ENCODE peak calls at places on chromosome 14, in five cellular contexts. One of them, this sample, is unnamed.

GRCh38 chr14:73458219-73458976 is at the start of gene NUMB:
- DNase-seq in stomach: peak
- DNase-seq in NB4: peak
- DNase-seq in prostate gland: peak
- DNase-seq in fibroblast of mammary gland: peak
- DNase-seq in this sample: peak

GRCh38 chr14:57884175-57884574 is 18.3 kb upstream of the SLC35F4 start:
- DNase-seq in stomach: no peak
- DNase-seq in NB4: no peak
- DNase-seq in prostate gland: no peak
- DNase-seq in fibroblast of mammary gland: peak
- DNase-seq in this sample: no peak

GRCh38 chr14:79861111-79861510 is 350.2 kb downstream of the DIO2 start:
- DNase-seq in stomach: no peak
- DNase-seq in NB4: peak
- DNase-seq in prostate gland: no peak
- DNase-seq in fibroblast of mammary gland: no peak
- DNase-seq in this sample: no peak

GRCh38 chr14:75213172-75213571 is 36.8 kb upstream of the TMED10 start:
- DNase-seq in stomach: no peak
- DNase-seq in NB4: peak
- DNase-seq in prostate gland: no peak
- DNase-seq in fibroblast of mammary gland: peak
- DNase-seq in this sample: no peak

GRCh38 chr14:31263485-31264133 is 56.0 kb upstream of the HECTD1 start:
- DNase-seq in stomach: peak
- DNase-seq in NB4: no peak
- DNase-seq in prostate gland: no peak
- DNase-seq in fibroblast of mammary gland: peak
- DNase-seq in this sample: peak

GRCh38 chr14:23207146-23207540 is 23.7 kb upstream of the SLC7A8 start:
- DNase-seq in stomach: no peak
- DNase-seq in NB4: no peak
- DNase-seq in prostate gland: no peak
- DNase-seq in fibroblast of mammary gland: no peak
- DNase-seq in this sample: no peak

GRCh38 chr14:42884100-42884499 is 1277.4 kb downstream of the LRFN5 start:
- DNase-seq in stomach: no peak
- DNase-seq in NB4: peak
- DNase-seq in prostate gland: no peak
- DNase-seq in fibroblast of mammary gland: peak
- DNase-seq in this sample: no peak

GRCh38 chr14:64221604-64222003 is 72.6 kb downstream of the ESR2 start:
- DNase-seq in stomach: peak
- DNase-seq in NB4: no peak
- DNase-seq in prostate gland: peak
- DNase-seq in fibroblast of mammary gland: no peak
- DNase-seq in this sample: no peak

GRCh38 chr14:93037354-93037753 is 78.4 kb downstream of the ITPK1 start:
- DNase-seq in stomach: no peak
- DNase-seq in NB4: no peak
- DNase-seq in prostate gland: no peak
- DNase-seq in fibroblast of mammary gland: no peak
- DNase-seq in this sample: no peak

GRCh38 chr14:103871596-103872480 is 24.5 kb upstream of the PPP1R13B start:
- DNase-seq in stomach: peak
- DNase-seq in NB4: no peak
- DNase-seq in prostate gland: peak
- DNase-seq in fibroblast of mammary gland: no peak
- DNase-seq in this sample: peak

GRCh38 chr14:76577090-76577489 is 184.2 kb upstream of the VASH1 start:
- DNase-seq in stomach: no peak
- DNase-seq in NB4: no peak
- DNase-seq in prostate gland: no peak
- DNase-seq in fibroblast of mammary gland: no peak
- DNase-seq in this sample: no peak

GRCh38 chr14:68215628-68216027 is 396.0 kb downstream of the RAD51B start:
- DNase-seq in stomach: no peak
- DNase-seq in NB4: peak
- DNase-seq in prostate gland: no peak
- DNase-seq in fibroblast of mammary gland: no peak
- DNase-seq in this sample: no peak

GRCh38 chr14:104512771-104513640 is 66.6 kb upstream of the C14orf180 start:
- DNase-seq in stomach: no peak
- DNase-seq in NB4: no peak
- DNase-seq in prostate gland: peak
- DNase-seq in fibroblast of mammary gland: no peak
- DNase-seq in this sample: no peak

GRCh38 chr14:88974991-88975835 is 150.8 kb downstream of the TTC8 start:
- DNase-seq in stomach: no peak
- DNase-seq in NB4: no peak
- DNase-seq in prostate gland: no peak
- DNase-seq in fibroblast of mammary gland: no peak
- DNase-seq in this sample: no peak

GRCh38 chr14:74913986-74914573 is 9.0 kb downstream of the RPS6KL1 start:
- DNase-seq in stomach: peak
- DNase-seq in NB4: peak
- DNase-seq in prostate gland: peak
- DNase-seq in fibroblast of mammary gland: peak
- DNase-seq in this sample: peak

GRCh38 chr14:67571991-67572323 is 28.1 kb downstream of the PIGH start:
- DNase-seq in stomach: no peak
- DNase-seq in NB4: no peak
- DNase-seq in prostate gland: no peak
- DNase-seq in fibroblast of mammary gland: no peak
- DNase-seq in this sample: peak

GRCh38 chr14:81392976-81393643 is 7.0 kb downstream of the STON2 start:
- DNase-seq in stomach: no peak
- DNase-seq in NB4: no peak
- DNase-seq in prostate gland: no peak
- DNase-seq in fibroblast of mammary gland: no peak
- DNase-seq in this sample: no peak

GRCh38 chr14:61761959-61762786 is at the start of gene SNAPC1:
- DNase-seq in stomach: peak
- DNase-seq in NB4: peak
- DNase-seq in prostate gland: peak
- DNase-seq in fibroblast of mammary gland: peak
- DNase-seq in this sample: peak

GRCh38 chr14:73402579-73402978 is 55.8 kb downstream of the NUMB start:
- DNase-seq in stomach: no peak
- DNase-seq in NB4: no peak
- DNase-seq in prostate gland: no peak
- DNase-seq in fibroblast of mammary gland: no peak
- DNase-seq in this sample: no peak

GRCh38 chr14:34781242-34781641 is 66.8 kb upstream of the CFL2 start:
- DNase-seq in stomach: no peak
- DNase-seq in NB4: peak
- DNase-seq in prostate gland: no peak
- DNase-seq in fibroblast of mammary gland: peak
- DNase-seq in this sample: no peak

GRCh38 chr14:22131749-22132476 is 457.1 kb downstream of the DAD1 start:
- DNase-seq in stomach: no peak
- DNase-seq in NB4: peak
- DNase-seq in prostate gland: no peak
- DNase-seq in fibroblast of mammary gland: peak
- DNase-seq in this sample: no peak

GRCh38 chr14:105093426-105094192 is 28.4 kb upstream of the GPR132 start:
- DNase-seq in stomach: peak
- DNase-seq in NB4: peak
- DNase-seq in prostate gland: peak
- DNase-seq in fibroblast of mammary gland: peak
- DNase-seq in this sample: peak

GRCh38 chr14:68762944-68763831 is 29.7 kb downstream of the ZFP36L1 start:
- DNase-seq in stomach: peak
- DNase-seq in NB4: no peak
- DNase-seq in prostate gland: no peak
- DNase-seq in fibroblast of mammary gland: peak
- DNase-seq in this sample: peak

GRCh38 chr14:53938126-53938671 is 18.4 kb downstream of the BMP4 start:
- DNase-seq in stomach: no peak
- DNase-seq in NB4: no peak
- DNase-seq in prostate gland: no peak
- DNase-seq in fibroblast of mammary gland: no peak
- DNase-seq in this sample: no peak

GRCh38 chr14:54567634-54568561 is 970 bp downstream of the SAMD4A start:
- DNase-seq in stomach: peak
- DNase-seq in NB4: peak
- DNase-seq in prostate gland: peak
- DNase-seq in fibroblast of mammary gland: peak
- DNase-seq in this sample: peak

GRCh38 chr14:61678966-61679365 is 16.3 kb upstream of the HIF1A start:
- DNase-seq in stomach: no peak
- DNase-seq in NB4: no peak
- DNase-seq in prostate gland: no peak
- DNase-seq in fibroblast of mammary gland: no peak
- DNase-seq in this sample: no peak

GRCh38 chr14:71439247-71439646 is 493.0 kb upstream of the RGS6 start:
- DNase-seq in stomach: no peak
- DNase-seq in NB4: no peak
- DNase-seq in prostate gland: no peak
- DNase-seq in fibroblast of mammary gland: peak
- DNase-seq in this sample: no peak

GRCh38 chr14:72525087-72525909 is 368.6 kb downstream of the DPF3 start:
- DNase-seq in stomach: no peak
- DNase-seq in NB4: no peak
- DNase-seq in prostate gland: no peak
- DNase-seq in fibroblast of mammary gland: no peak
- DNase-seq in this sample: no peak

GRCh38 chr14:50001999-50002925 is 109.4 kb downstream of the ARF6 start:
- DNase-seq in stomach: peak
- DNase-seq in NB4: peak
- DNase-seq in prostate gland: no peak
- DNase-seq in fibroblast of mammary gland: no peak
- DNase-seq in this sample: no peak

DNA sequence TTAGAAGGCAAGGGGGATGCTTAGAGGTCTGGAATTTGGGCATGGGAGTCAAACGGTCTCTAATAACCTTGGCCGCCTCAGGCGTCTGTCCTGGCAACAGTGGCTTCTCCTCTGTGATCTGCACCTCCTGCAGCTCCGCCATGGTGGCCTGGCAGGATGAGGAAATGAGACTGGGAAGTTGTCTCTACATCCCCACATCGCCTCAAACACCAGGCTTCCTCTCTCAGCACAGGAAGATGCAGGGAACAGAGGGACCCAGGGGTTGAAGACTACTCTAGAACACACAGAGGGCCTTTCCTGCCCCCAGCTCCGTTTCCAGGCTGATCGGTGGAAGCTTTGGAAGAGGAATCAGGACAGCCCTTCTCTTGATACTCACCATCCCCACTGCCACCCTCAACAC is 1.7 kb downstream of the NDRG2 start:
- DNase-seq in stomach: no peak
- DNase-seq in NB4: no peak
- DNase-seq in prostate gland: no peak
- DNase-seq in fibroblast of mammary gland: no peak
- DNase-seq in this sample: peak
- H3K4me3 ChIP-seq in stomach: peak
- H3K4me3 ChIP-seq in NB4: no peak
- H3K4me3 ChIP-seq in prostate gland: no peak
- H3K4me3 ChIP-seq in fibroblast of mammary gland: no peak
- H3K4me3 ChIP-seq in this sample: peak

GRCh38 chr14:86168376-86168775 is 638.4 kb downstream of the FLRT2 start:
- DNase-seq in stomach: no peak
- DNase-seq in NB4: peak
- DNase-seq in prostate gland: no peak
- DNase-seq in fibroblast of mammary gland: no peak
- DNase-seq in this sample: no peak

GRCh38 chr14:86166541-86166940 is 636.6 kb downstream of the FLRT2 start:
- DNase-seq in stomach: no peak
- DNase-seq in NB4: no peak
- DNase-seq in prostate gland: no peak
- DNase-seq in fibroblast of mammary gland: no peak
- DNase-seq in this sample: no peak
- H3K4me3 ChIP-seq in stomach: no peak
- H3K4me3 ChIP-seq in NB4: no peak
- H3K4me3 ChIP-seq in prostate gland: no peak
- H3K4me3 ChIP-seq in fibroblast of mammary gland: no peak
- H3K4me3 ChIP-seq in this sample: no peak

GRCh38 chr14:95362180-95362494 is 42.4 kb upstream of the CLMN start:
- DNase-seq in stomach: no peak
- DNase-seq in NB4: no peak
- DNase-seq in prostate gland: no peak
- DNase-seq in fibroblast of mammary gland: no peak
- DNase-seq in this sample: no peak
- H3K4me3 ChIP-seq in stomach: no peak
- H3K4me3 ChIP-seq in NB4: no peak
- H3K4me3 ChIP-seq in prostate gland: no peak
- H3K4me3 ChIP-seq in fibroblast of mammary gland: no peak
- H3K4me3 ChIP-seq in this sample: no peak

GRCh38 chr14:96088911-96089310 is 49.7 kb downstream of the C14orf132 start:
- DNase-seq in stomach: no peak
- DNase-seq in NB4: no peak
- DNase-seq in prostate gland: no peak
- DNase-seq in fibroblast of mammary gland: no peak
- DNase-seq in this sample: no peak

GRCh38 chr14:96089401-96089800 is 50.2 kb downstream of the C14orf132 start:
- DNase-seq in stomach: no peak
- DNase-seq in NB4: no peak
- DNase-seq in prostate gland: no peak
- DNase-seq in fibroblast of mammary gland: no peak
- DNase-seq in this sample: no peak

GRCh38 chr14:96091941-96092411 is 52.8 kb downstream of the C14orf132 start:
- DNase-seq in stomach: no peak
- DNase-seq in NB4: no peak
- DNase-seq in prostate gland: no peak
- DNase-seq in fibroblast of mammary gland: peak
- DNase-seq in this sample: no peak

GRCh38 chr14:96091149-96091693 is 52.1 kb downstream of the C14orf132 start:
- DNase-seq in stomach: no peak
- DNase-seq in NB4: no peak
- DNase-seq in prostate gland: no peak
- DNase-seq in fibroblast of mammary gland: no peak
- DNase-seq in this sample: no peak

GRCh38 chr14:96090441-96091148 is 51.4 kb downstream of the C14orf132 start:
- DNase-seq in stomach: no peak
- DNase-seq in NB4: no peak
- DNase-seq in prostate gland: no peak
- DNase-seq in fibroblast of mammary gland: peak
- DNase-seq in this sample: peak
- H3K4me3 ChIP-seq in stomach: no peak
- H3K4me3 ChIP-seq in NB4: no peak
- H3K4me3 ChIP-seq in prostate gland: no peak
- H3K4me3 ChIP-seq in fibroblast of mammary gland: no peak
- H3K4me3 ChIP-seq in this sample: no peak

GRCh38 chr14:99333841-99334240 is 61.8 kb upstream of the BCL11B start:
- DNase-seq in stomach: no peak
- DNase-seq in NB4: no peak
- DNase-seq in prostate gland: no peak
- DNase-seq in fibroblast of mammary gland: no peak
- DNase-seq in this sample: no peak
- H3K4me3 ChIP-seq in stomach: no peak
- H3K4me3 ChIP-seq in NB4: no peak
- H3K4me3 ChIP-seq in prostate gland: no peak
- H3K4me3 ChIP-seq in fibroblast of mammary gland: no peak
- H3K4me3 ChIP-seq in this sample: no peak

This sample was measured in right cardiac atrium.